ENCODE peak calls at places on chromosomes 12 and 14, in four cellular contexts. S is tibial nerve, Q is uterus, X is left ventricle myocardium inferior. D is an unnamed sample.

GRCh38 chr12:68560823-68561422 is 49.8 kb upstream of the RAP1B start:
- DNase-seq in S (no peak), Q (no peak), X (no peak), D (no peak)

GRCh38 chr14:33792387-33793368 is 158.2 kb downstream of the EGLN3 start:
- DNase-seq in S (peak; percentile 89), Q (peak; percentile 90), X (peak; percentile 81), D (no peak)

GRCh38 chr12:123761841-123762714 is at the start of gene DNAH10:
- DNase-seq in S (no peak), Q (no peak), X (no peak), D (no peak)

GRCh38 chr12:64650762-64651161 is 40.5 kb downstream of the RASSF3 start:
- DNase-seq in S (no peak), Q (no peak), X (no peak), D (no peak)

GRCh38 chr12:53251477-53252348 is 16.4 kb upstream of the ESPL1 start:
- DNase-seq in S (peak; percentile 65), Q (peak; percentile 79), X (peak; percentile 79), D (no peak)

GRCh38 chr14:36702484-36702883 is 40.8 kb downstream of the PAX9 start:
- DNase-seq in S (no peak), Q (no peak), X (no peak), D (no peak)

GRCh38 chr12:123705935-123706334 is 6.2 kb upstream of the ATP6V0A2 start:
- DNase-seq in S (no peak), Q (no peak), X (no peak), D (no peak)

GRCh38 chr12:46430340-46430948 is 57.9 kb upstream of the SLC38A2 start:
- DNase-seq in S (no peak), Q (no peak), X (no peak), D (no peak)

GRCh38 chr14:73753043-73753886 is 39.1 kb upstream of the PNMA1 start:
- DNase-seq in S (no peak), Q (no peak), X (peak; percentile 62), D (no peak)

GRCh38 chr12:94225924-94226630 is 77.7 kb downstream of the PLXNC1 start:
- DNase-seq in S (no peak), Q (no peak), X (no peak), D (no peak)

GRCh38 chr12:98838282-98838681 is 193.2 kb downstream of the APAF1 start:
- DNase-seq in S (no peak), Q (no peak), X (no peak), D (no peak)

GRCh38 chr12:124646385-124647230 is 79.2 kb upstream of the NCOR2 start:
- DNase-seq in S (no peak), Q (no peak), X (no peak), D (no peak)

GRCh38 chr12:5192727-5193126 is 149.0 kb downstream of the KCNA5 start:
- DNase-seq in S (no peak), Q (no peak), X (no peak), D (no peak)

GRCh38 chr14:29282169-29282568 is 515.6 kb downstream of the FOXG1 start:
- DNase-seq in S (no peak), Q (no peak), X (no peak), D (no peak)

GRCh38 chr12:93913845-93914244 is 234.5 kb upstream of the PLXNC1 start:
- DNase-seq in S (no peak), Q (no peak), X (no peak), D (no peak)

GRCh38 chr12:126668961-126669360 is 1598.0 kb upstream of the TMEM132C start:
- DNase-seq in S (no peak), Q (no peak), X (no peak), D (no peak)

DNA sequence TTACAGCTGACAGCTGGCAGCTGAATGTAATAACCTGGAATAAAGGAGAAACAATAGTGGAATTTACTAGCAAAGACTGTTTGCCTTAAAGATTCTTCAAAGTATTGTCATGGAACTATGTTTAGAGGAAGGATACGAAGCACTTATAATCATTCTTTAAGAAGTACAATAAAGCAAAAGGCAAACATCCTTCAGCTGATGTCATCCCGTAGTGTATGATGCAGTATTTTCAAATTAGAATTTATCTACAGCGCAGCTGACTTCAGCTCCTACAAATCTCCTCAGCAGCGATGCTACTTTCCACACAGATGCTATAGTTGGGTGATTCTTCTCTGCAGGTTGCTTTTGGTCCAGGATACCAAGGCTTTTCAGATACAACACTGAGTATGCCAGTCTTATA is 31.5 kb downstream of the CLEC1A start:
- DNase-seq in S (no peak), Q (no peak), X (no peak), D (no peak)
- H3K27ac ChIP-seq in S (peak overlapping the region; percentile 73), Q (peak overlapping the region; percentile 18), X (peak overlapping the region; percentile 80), D (peak overlapping the region; percentile 45)

DNA sequence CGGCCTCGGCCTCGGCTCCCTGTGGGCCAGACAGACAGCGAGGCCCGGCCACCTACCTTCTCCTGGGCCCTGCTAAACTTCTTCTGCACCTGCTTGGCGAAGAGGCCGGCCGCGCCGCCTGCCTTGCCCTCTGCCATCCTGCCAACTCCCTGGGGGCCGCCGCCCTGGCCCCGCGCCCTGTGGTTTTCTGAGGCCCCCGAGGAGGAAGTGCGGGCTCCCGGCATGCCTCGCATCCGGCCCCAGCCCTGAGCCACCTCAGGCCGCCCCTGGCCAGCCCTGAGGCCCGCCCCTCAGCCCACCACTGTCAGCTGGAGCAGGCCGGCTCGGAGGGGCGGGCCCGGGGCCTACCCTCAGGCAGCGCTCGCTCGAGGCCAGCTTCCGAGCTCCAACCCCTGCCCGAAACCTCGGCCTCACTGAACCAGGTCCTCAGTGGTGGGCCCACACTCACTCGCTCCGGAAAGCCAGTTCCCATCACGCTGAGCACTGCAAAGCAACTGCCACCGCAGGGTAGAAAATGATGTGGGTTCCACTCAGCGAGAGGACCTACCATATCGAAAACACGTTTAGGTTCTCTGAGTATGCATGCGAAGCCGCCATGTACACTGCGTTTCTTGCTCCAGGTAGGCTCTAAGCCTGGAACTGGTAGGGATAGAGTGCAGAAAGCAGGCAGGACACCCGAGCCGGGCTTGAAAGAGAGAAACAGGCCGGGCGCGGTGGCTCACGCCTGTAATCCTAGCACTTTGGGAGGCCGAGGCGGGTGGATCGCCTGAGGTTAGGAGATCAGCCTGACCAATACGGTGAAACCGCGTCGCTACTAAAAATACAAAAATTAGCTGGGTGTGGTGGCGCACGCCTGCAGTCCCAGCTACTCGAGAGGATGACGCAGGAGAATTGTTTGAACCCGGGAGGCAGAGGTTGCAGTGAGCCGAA is at the start of gene BIN2:
- DNase-seq in S (no peak), Q (peak; percentile 18), X (peak; percentile 56), D (no peak)
- H3K27ac ChIP-seq in S (peak within 1 kb of the TSS; percentile 17), Q (no peak within 1 kb of the TSS), X (peak within 1 kb of the TSS; percentile 17), D (peak within 1 kb of the TSS; percentile 90)

DNA sequence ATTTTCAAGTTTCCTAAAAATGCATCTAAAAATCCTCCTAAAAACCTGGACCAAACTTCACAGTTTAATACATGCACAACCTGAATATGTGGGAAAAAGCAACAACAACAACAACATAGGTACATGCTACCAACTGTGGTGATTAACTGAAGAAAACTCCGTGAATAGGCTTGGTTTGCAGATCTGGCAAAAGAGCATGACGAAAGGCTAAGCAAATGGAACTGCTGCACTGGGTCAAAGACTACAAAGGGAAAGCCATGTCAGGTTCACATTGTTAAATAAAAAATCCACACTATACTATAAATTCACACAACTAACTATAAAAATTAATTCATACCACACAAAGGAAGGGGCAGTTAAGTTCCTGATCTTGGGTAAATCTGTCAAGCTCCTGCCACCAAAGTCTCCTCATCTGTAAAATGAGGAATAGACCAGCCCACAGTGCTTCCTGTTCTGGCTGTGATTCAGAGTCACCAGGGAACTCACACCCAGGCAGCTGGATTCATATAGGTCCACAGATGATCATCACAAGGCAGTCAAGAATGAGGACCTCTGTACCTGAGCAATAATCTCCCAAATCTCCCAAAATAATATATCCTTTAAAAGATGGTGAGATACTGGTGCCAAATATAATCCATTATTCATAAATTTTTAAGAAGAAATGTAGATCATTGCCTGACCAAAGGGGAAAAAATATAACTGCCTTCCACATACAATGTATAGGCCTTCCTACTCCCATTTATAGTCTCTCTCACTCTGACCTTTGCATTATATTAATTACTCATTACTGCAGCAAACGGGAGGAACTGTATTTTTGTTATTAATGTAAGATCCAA is 7.0 kb downstream of the CORO1C start:
- DNase-seq in S (peak; percentile 40), Q (no peak), X (no peak), D (no peak)
- H3K27ac ChIP-seq in S (peak overlapping the region; percentile 85), Q (peak overlapping the region; percentile 76), X (peak overlapping the region; percentile 60), D (peak overlapping the region; percentile 75)

GRCh38 chr14:94696518-94696917 is 73.4 kb downstream of the GSC start:
- DNase-seq in S (no peak), Q (no peak), X (no peak), D (no peak)
- H3K27ac ChIP-seq in S (no peak overlapping the region), Q (no peak overlapping the region), X (no peak overlapping the region), D (no peak overlapping the region)

GRCh38 chr12:110249716-110250225 is 31.3 kb upstream of the ATP2A2 start:
- DNase-seq in S (no peak), Q (no peak), X (peak; percentile 51), D (no peak)

GRCh38 chr12:110252716-110253115 is 28.3 kb upstream of the ATP2A2 start:
- DNase-seq in S (no peak), Q (no peak), X (peak; percentile 83), D (no peak)

GRCh38 chr12:110251381-110251780 is 29.7 kb upstream of the ATP2A2 start:
- DNase-seq in S (no peak), Q (no peak), X (no peak), D (no peak)

GRCh38 chr12:110254971-110255540 is 26.0 kb upstream of the ATP2A2 start:
- DNase-seq in S (no peak), Q (no peak), X (no peak), D (no peak)

DNA sequence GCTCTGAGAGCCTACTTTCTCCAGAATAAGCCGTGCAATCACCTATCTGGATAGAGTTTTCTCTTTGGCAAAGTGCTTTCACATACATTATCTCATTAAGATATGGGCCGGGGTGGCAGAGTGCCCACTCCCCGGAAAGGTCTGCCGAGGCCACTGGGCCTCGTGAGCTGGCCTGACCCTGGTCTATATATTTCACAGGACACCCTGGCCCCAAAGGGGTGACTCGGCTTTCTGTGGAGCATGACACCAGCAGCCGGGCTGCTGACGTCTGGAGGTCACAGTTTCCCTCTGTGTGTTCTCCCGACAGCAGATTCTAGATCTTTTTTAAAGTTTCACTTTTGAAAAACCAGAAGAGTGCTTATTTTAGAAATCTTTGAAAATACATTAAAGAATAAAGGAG is 27.9 kb upstream of the ATP2A2 start:
- DNase-seq in S (peak; percentile 17), Q (peak; percentile 37), X (peak; percentile 82), D (no peak)
- H3K27ac ChIP-seq in S (peak overlapping the region; percentile 60), Q (peak overlapping the region; percentile 48), X (peak overlapping the region; percentile 94), D (no peak overlapping the region)

DNA sequence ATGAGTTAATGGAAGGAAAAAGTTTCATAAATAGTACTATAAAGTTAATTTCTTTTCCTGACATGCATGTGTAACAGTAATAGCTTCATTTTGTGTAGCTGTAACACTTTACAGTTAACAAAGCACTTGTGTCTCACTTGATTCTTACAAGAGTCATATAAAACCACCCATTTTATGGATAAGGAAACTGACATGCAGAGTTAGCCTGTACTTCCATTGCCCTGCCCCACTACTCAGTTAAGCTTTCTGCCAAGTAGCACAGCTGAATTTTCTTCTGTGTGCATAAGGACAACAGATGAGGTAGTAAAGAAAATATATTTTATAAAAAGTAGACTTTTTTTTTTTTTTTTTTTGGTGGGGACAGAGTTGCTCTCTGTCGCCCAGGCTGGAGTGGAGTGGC is 32.2 kb downstream of the ANO6 start:
- DNase-seq in S (no peak), Q (no peak), X (no peak), D (no peak)
- H3K27ac ChIP-seq in S (no peak overlapping the region), Q (no peak overlapping the region), X (no peak overlapping the region), D (no peak overlapping the region)

GRCh38 chr12:83739602-83740001 is 1052.9 kb downstream of the TMTC2 start:
- DNase-seq in S (no peak), Q (no peak), X (no peak), D (no peak)
- H3K27ac ChIP-seq in S (no peak overlapping the region), Q (no peak overlapping the region), X (peak overlapping the region; percentile 24), D (no peak overlapping the region)